ENCODE peak calls at places on chromosomes 1 and 21, in eight cellular contexts. Q is activated naive CD4-positive, alpha-beta T cell treated with anti-CD3 and anti-CD28 coated beads, Interleukin-2, amount 50 U/mL, for 72 hours; N is mucosa of descending colon; I is Right ventricle myocardium inferior; A is activated CD8-positive, alpha-beta T cell treated with anti-CD3 and anti-CD28 coated beads for 36 hours; O is activated T-cell treated with anti-CD3 and anti-CD28 coated beads, Interleukin-2, amount 50 U/mL, for 72 hours; C is right cardiac atrium; M is heart right ventricle. E is an unnamed sample.

GRCh38 chr1:160117709-160118183 is 2.2 kb downstream of the ATP1A2 start:
- ATAC-seq in C (peak), A (no peak), Q (no peak), O (no peak), I (peak), N (no peak), M (no peak), E (no peak)

GRCh38 chr1:107993920-107994319 is 28.9 kb upstream of the VAV3 start:
- ATAC-seq in C (no peak), N (no peak), Q (no peak), M (no peak), I (no peak), O (no peak), A (no peak), E (no peak)

GRCh38 chr1:215875236-215875635 is 308.1 kb downstream of the KCTD3 start:
- ATAC-seq in M (no peak), N (no peak), I (no peak), Q (no peak), C (no peak), A (no peak), O (no peak), E (no peak)

GRCh38 chr1:234643111-234643849 is 33.3 kb upstream of the IRF2BP2 start:
- ATAC-seq in N (peak), M (no peak), C (no peak), A (no peak), Q (no peak), I (no peak), O (no peak), E (no peak)

GRCh38 chr1:59015708-59016107 is 231.9 kb upstream of the JUN start:
- ATAC-seq in O (no peak), C (no peak), M (no peak), N (no peak), Q (no peak), A (no peak), I (no peak), E (no peak)

GRCh38 chr1:231240531-231240882 is 505 bp upstream of the GNPAT start:
- ATAC-seq in O (no peak), C (peak), M (peak), I (no peak), N (peak), A (peak), Q (peak), E (peak)

GRCh38 chr1:160104520-160104885 is 6.1 kb upstream of the IGSF8 start:
- ATAC-seq in I (no peak), A (no peak), O (no peak), M (no peak), N (no peak), C (no peak), Q (no peak), E (no peak)

GRCh38 chr1:235128453-235129328 is at the start of gene TOMM20:
- ATAC-seq in Q (peak), I (peak), O (peak), N (peak), A (peak), C (peak), M (peak), E (peak)

GRCh38 chr1:99003911-99004269 is 771 bp downstream of the PLPPR5 start:
- ATAC-seq in Q (peak), M (no peak), N (no peak), C (no peak), I (no peak), A (no peak), O (no peak), E (no peak)

GRCh38 chr1:91610102-91610501 is 109.5 kb downstream of the CDC7 start:
- ATAC-seq in M (no peak), C (no peak), N (no peak), O (no peak), A (no peak), I (no peak), Q (no peak), E (no peak)

GRCh38 chr1:103958699-103959098 is 209.0 kb downstream of the AMY1C start:
- ATAC-seq in I (no peak), C (no peak), Q (no peak), M (no peak), A (no peak), O (no peak), N (no peak), E (no peak)

GRCh38 chr1:207923561-207923960 is 12.6 kb upstream of the CD34 start:
- ATAC-seq in I (no peak), M (peak), A (no peak), N (no peak), C (peak), Q (no peak), O (no peak), E (no peak)

GRCh38 chr1:161214374-161214773 is 721 bp upstream of the FCER1G start:
- ATAC-seq in I (no peak), Q (no peak), A (no peak), C (no peak), O (no peak), M (no peak), N (no peak), E (no peak)

GRCh38 chr1:210234254-210234747 is 1.7 kb downstream of the SERTAD4 start:
- ATAC-seq in I (no peak), M (no peak), N (no peak), C (no peak), Q (no peak), O (no peak), A (peak), E (no peak)

GRCh38 chr21:36964832-36965719 is 1.4 kb downstream of the HLCS start:
- ATAC-seq in O (no peak), M (no peak), I (no peak), A (no peak), Q (no peak), N (no peak), C (no peak), E (no peak)

GRCh38 chr21:25925936-25926335 is 191.2 kb downstream of the GABPA start:
- ATAC-seq in O (no peak), N (peak), Q (no peak), C (peak), I (peak), M (peak), A (no peak), E (no peak)

GRCh38 chr21:45415188-45415942 is 10.4 kb downstream of the COL18A1 start:
- ATAC-seq in O (no peak), A (no peak), M (no peak), I (no peak), N (no peak), C (no peak), Q (no peak), E (no peak)

GRCh38 chr1:6392880-6393399 is 627 bp downstream of the ACOT7 start:
- ATAC-seq in M (peak), A (no peak), I (peak), O (no peak), N (peak), C (peak), Q (no peak), E (no peak)

GRCh38 chr1:76082084-76082483 is 7.5 kb downstream of the ST6GALNAC3 start:
- ATAC-seq in O (no peak), I (no peak), C (no peak), N (no peak), M (no peak), Q (no peak), A (no peak), E (no peak)

GRCh38 chr1:109370712-109371270 is 26.9 kb downstream of the SORT1 start:
- ATAC-seq in A (peak), Q (peak), N (no peak), O (peak), I (no peak), M (no peak), C (peak), E (peak)

GRCh38 chr21:15722591-15723324 is 7.0 kb upstream of the USP25 start:
- ATAC-seq in N (peak), Q (no peak), O (no peak), A (no peak), I (no peak), C (no peak), M (no peak), E (no peak)

GRCh38 chr1:166302919-166303758 is 136.3 kb upstream of the FAM78B start:
- ATAC-seq in M (no peak), O (no peak), A (no peak), I (no peak), Q (no peak), C (no peak), N (no peak), E (no peak)

GRCh38 chr1:15401391-15402055 is 8.2 kb upstream of the EFHD2 start:
- ATAC-seq in M (no peak), O (no peak), N (no peak), Q (no peak), C (no peak), I (no peak), A (no peak), E (no peak)